ENCODE peak calls at places on chromosomes 1 and 21, in five cellular contexts. One of them, this sample, is unnamed.

GRCh38 chr1:65075123-65075976 is 72.7 kb upstream of the AK4 start:
- ATAC-seq in RWPE2: peak
- ATAC-seq in heart right ventricle: peak
- ATAC-seq in effector memory CD8-positive, alpha-beta T cell: peak
- ATAC-seq in Right ventricle myocardium superior: peak
- ATAC-seq in this sample: peak

GRCh38 chr1:3404801-3405200 is 49.7 kb upstream of the ARHGEF16 start:
- ATAC-seq in heart right ventricle: no peak
- ATAC-seq in effector memory CD8-positive, alpha-beta T cell: no peak
- ATAC-seq in RWPE2: no peak
- ATAC-seq in Right ventricle myocardium superior: no peak
- ATAC-seq in this sample: no peak

GRCh38 chr21:36422279-36423098 is 37.3 kb downstream of the CHAF1B start:
- ATAC-seq in Right ventricle myocardium superior: peak
- ATAC-seq in effector memory CD8-positive, alpha-beta T cell: no peak
- ATAC-seq in RWPE2: peak
- ATAC-seq in heart right ventricle: peak
- ATAC-seq in this sample: peak

GRCh38 chr1:115411388-115412063 is 73.5 kb upstream of the NGF start:
- ATAC-seq in RWPE2: peak
- ATAC-seq in heart right ventricle: peak
- ATAC-seq in Right ventricle myocardium superior: peak
- ATAC-seq in effector memory CD8-positive, alpha-beta T cell: no peak
- ATAC-seq in this sample: peak

GRCh38 chr1:77832889-77833288 is 53.4 kb downstream of the MIGA1 start:
- ATAC-seq in effector memory CD8-positive, alpha-beta T cell: no peak
- ATAC-seq in RWPE2: peak
- ATAC-seq in heart right ventricle: peak
- ATAC-seq in Right ventricle myocardium superior: peak
- ATAC-seq in this sample: peak

GRCh38 chr1:209040351-209040750 is 543.2 kb upstream of the CAMK1G start:
- ATAC-seq in heart right ventricle: no peak
- ATAC-seq in Right ventricle myocardium superior: no peak
- ATAC-seq in RWPE2: peak
- ATAC-seq in effector memory CD8-positive, alpha-beta T cell: no peak
- ATAC-seq in this sample: peak

GRCh38 chr1:236514703-236515442 is 8.9 kb upstream of the LGALS8 start:
- ATAC-seq in RWPE2: no peak
- ATAC-seq in Right ventricle myocardium superior: no peak
- ATAC-seq in effector memory CD8-positive, alpha-beta T cell: no peak
- ATAC-seq in heart right ventricle: no peak
- ATAC-seq in this sample: no peak

GRCh38 chr1:55040083-55040952 is 970 bp downstream of the PCSK9 start:
- ATAC-seq in Right ventricle myocardium superior: peak
- ATAC-seq in heart right ventricle: peak
- ATAC-seq in RWPE2: peak
- ATAC-seq in effector memory CD8-positive, alpha-beta T cell: no peak
- ATAC-seq in this sample: peak

GRCh38 chr1:228754646-228755268 is 19.5 kb downstream of the RHOU start:
- ATAC-seq in Right ventricle myocardium superior: no peak
- ATAC-seq in heart right ventricle: no peak
- ATAC-seq in effector memory CD8-positive, alpha-beta T cell: no peak
- ATAC-seq in RWPE2: no peak
- ATAC-seq in this sample: no peak

GRCh38 chr1:94803517-94804441 is 16.4 kb upstream of the SLC44A3 start:
- ATAC-seq in heart right ventricle: peak
- ATAC-seq in Right ventricle myocardium superior: peak
- ATAC-seq in RWPE2: no peak
- ATAC-seq in effector memory CD8-positive, alpha-beta T cell: no peak
- ATAC-seq in this sample: no peak

GRCh38 chr1:24909388-24909898 is 20.6 kb downstream of the RUNX3 start:
- ATAC-seq in Right ventricle myocardium superior: peak
- ATAC-seq in RWPE2: peak
- ATAC-seq in heart right ventricle: peak
- ATAC-seq in effector memory CD8-positive, alpha-beta T cell: no peak
- ATAC-seq in this sample: peak

GRCh38 chr1:54989473-54989872 is 9.0 kb downstream of the TMEM61 start:
- ATAC-seq in heart right ventricle: no peak
- ATAC-seq in Right ventricle myocardium superior: no peak
- ATAC-seq in effector memory CD8-positive, alpha-beta T cell: no peak
- ATAC-seq in RWPE2: no peak
- ATAC-seq in this sample: peak

GRCh38 chr1:21106238-21106637 is 70.5 kb downstream of the EIF4G3 start:
- ATAC-seq in heart right ventricle: no peak
- ATAC-seq in effector memory CD8-positive, alpha-beta T cell: no peak
- ATAC-seq in Right ventricle myocardium superior: peak
- ATAC-seq in RWPE2: no peak
- ATAC-seq in this sample: no peak

GRCh38 chr21:17813353-17813752 is 5.8 kb downstream of the C21orf91 start:
- ATAC-seq in heart right ventricle: no peak
- ATAC-seq in Right ventricle myocardium superior: no peak
- ATAC-seq in RWPE2: no peak
- ATAC-seq in effector memory CD8-positive, alpha-beta T cell: no peak
- ATAC-seq in this sample: no peak

GRCh38 chr1:179143332-179143731 is 61.5 kb downstream of the TOR3A start:
- ATAC-seq in effector memory CD8-positive, alpha-beta T cell: no peak
- ATAC-seq in heart right ventricle: no peak
- ATAC-seq in RWPE2: peak
- ATAC-seq in Right ventricle myocardium superior: no peak
- ATAC-seq in this sample: peak

GRCh38 chr1:6466023-6466422 is at the start of gene TNFRSF25:
- ATAC-seq in Right ventricle myocardium superior: no peak
- ATAC-seq in RWPE2: no peak
- ATAC-seq in heart right ventricle: no peak
- ATAC-seq in effector memory CD8-positive, alpha-beta T cell: peak
- ATAC-seq in this sample: no peak

GRCh38 chr1:76138217-76138616 is 63.7 kb downstream of the ST6GALNAC3 start:
- ATAC-seq in Right ventricle myocardium superior: peak
- ATAC-seq in RWPE2: no peak
- ATAC-seq in heart right ventricle: peak
- ATAC-seq in effector memory CD8-positive, alpha-beta T cell: no peak
- ATAC-seq in this sample: no peak

GRCh38 chr1:75472971-75473603 is 137.8 kb downstream of the SLC44A5 start:
- ATAC-seq in RWPE2: no peak
- ATAC-seq in effector memory CD8-positive, alpha-beta T cell: no peak
- ATAC-seq in Right ventricle myocardium superior: no peak
- ATAC-seq in heart right ventricle: no peak
- ATAC-seq in this sample: no peak

GRCh38 chr1:62462370-62462769 is 25.5 kb downstream of the USP1 start:
- ATAC-seq in Right ventricle myocardium superior: no peak
- ATAC-seq in RWPE2: no peak
- ATAC-seq in heart right ventricle: no peak
- ATAC-seq in effector memory CD8-positive, alpha-beta T cell: no peak
- ATAC-seq in this sample: no peak

GRCh38 chr1:50265790-50266314 is 157.1 kb downstream of the ELAVL4 start:
- ATAC-seq in heart right ventricle: no peak
- ATAC-seq in effector memory CD8-positive, alpha-beta T cell: no peak
- ATAC-seq in Right ventricle myocardium superior: peak
- ATAC-seq in RWPE2: no peak
- ATAC-seq in this sample: no peak

GRCh38 chr1:201427923-201428322 is 6.4 kb upstream of the TNNI1 start:
- ATAC-seq in effector memory CD8-positive, alpha-beta T cell: no peak
- ATAC-seq in heart right ventricle: no peak
- ATAC-seq in RWPE2: peak
- ATAC-seq in Right ventricle myocardium superior: no peak
- ATAC-seq in this sample: peak

GRCh38 chr1:206803221-206803730 is 31.0 kb upstream of the IL10 start:
- ATAC-seq in heart right ventricle: no peak
- ATAC-seq in Right ventricle myocardium superior: no peak
- ATAC-seq in RWPE2: no peak
- ATAC-seq in effector memory CD8-positive, alpha-beta T cell: peak
- ATAC-seq in this sample: peak

GRCh38 chr1:203557390-203557789 is 63.4 kb downstream of the OPTC start:
- ATAC-seq in Right ventricle myocardium superior: peak
- ATAC-seq in heart right ventricle: peak
- ATAC-seq in effector memory CD8-positive, alpha-beta T cell: no peak
- ATAC-seq in RWPE2: no peak
- ATAC-seq in this sample: no peak

GRCh38 chr1:236320671-236321070 is 38.9 kb upstream of the ERO1B start:
- ATAC-seq in effector memory CD8-positive, alpha-beta T cell: no peak
- ATAC-seq in Right ventricle myocardium superior: no peak
- ATAC-seq in heart right ventricle: no peak
- ATAC-seq in RWPE2: no peak
- ATAC-seq in this sample: no peak

GRCh38 chr1:3903141-3904005 is 3.3 kb upstream of the C1orf174 start:
- ATAC-seq in Right ventricle myocardium superior: no peak
- ATAC-seq in heart right ventricle: no peak
- ATAC-seq in RWPE2: no peak
- ATAC-seq in effector memory CD8-positive, alpha-beta T cell: no peak
- ATAC-seq in this sample: no peak

GRCh38 chr21:34639882-34640788 is 25.2 kb upstream of the RCAN1 start:
- ATAC-seq in RWPE2: no peak
- ATAC-seq in heart right ventricle: no peak
- ATAC-seq in Right ventricle myocardium superior: no peak
- ATAC-seq in effector memory CD8-positive, alpha-beta T cell: peak
- ATAC-seq in this sample: peak

GRCh38 chr1:182978158-182978853 is 25.3 kb upstream of the SHCBP1L start:
- ATAC-seq in heart right ventricle: no peak
- ATAC-seq in RWPE2: no peak
- ATAC-seq in effector memory CD8-positive, alpha-beta T cell: no peak
- ATAC-seq in Right ventricle myocardium superior: no peak
- ATAC-seq in this sample: no peak

This sample was measured in esophagus mucosa.